ENCODE peak calls at places on chromosomes 2 and 18, in eight cellular contexts. G is HepG2, I is A549, L is tibial nerve, P is transverse colon, O is sigmoid colon, D is ovary, H is suprapubic skin. B is an unnamed sample.

GRCh38 chr2:140601342-140601741 is 1529.5 kb downstream of the LRP1B start:
- DNase-seq in H (no peak), G (no peak), O (no peak), P (no peak), D (no peak), I (no peak), L (no peak), B (no peak)

GRCh38 chr2:128421286-128421685 is 102.6 kb upstream of the HS6ST1 start:
- DNase-seq in H (peak; percentile 32), G (no peak), I (no peak), L (no peak), P (no peak), O (no peak), D (peak; percentile 5), B (no peak)

GRCh38 chr18:41690332-41691110 is 264.5 kb upstream of the PIK3C3 start:
- DNase-seq in O (no peak), P (no peak), I (no peak), H (no peak), D (no peak), G (no peak), L (no peak), B (no peak)

GRCh38 chr2:125125902-125126301 is 1100.8 kb downstream of the CNTNAP5 start:
- DNase-seq in L (no peak), I (no peak), G (no peak), P (no peak), D (no peak), O (no peak), H (no peak), B (no peak)

GRCh38 chr18:3305354-3305762 is 43.4 kb downstream of the MYL12B start:
- DNase-seq in P (no peak), I (peak; percentile 25), D (no peak), H (no peak), O (no peak), L (no peak), G (no peak), B (no peak)

GRCh38 chr2:63614448-63614968 is 25.7 kb downstream of the MDH1 start:
- DNase-seq in I (peak; percentile 13), D (no peak), O (no peak), H (no peak), G (peak; percentile 35), L (no peak), P (no peak), B (no peak)

GRCh38 chr2:191100216-191100615 is 50.6 kb downstream of the STAT4 start:
- DNase-seq in H (no peak), I (no peak), P (no peak), G (no peak), D (no peak), O (no peak), L (no peak), B (no peak)

GRCh38 chr18:25456284-25456683 is 104.3 kb upstream of the ZNF521 start:
- DNase-seq in D (no peak), P (no peak), L (no peak), H (no peak), G (no peak), I (no peak), O (no peak), B (no peak)

GRCh38 chr2:9205963-9206948 is at the start of gene ASAP2:
- DNase-seq in O (peak; percentile 89), L (peak; percentile 55), P (peak; percentile 78), I (peak; percentile 76), D (peak; percentile 77), H (peak; percentile 80), G (peak; percentile 59), B (peak; percentile 79)

GRCh38 chr2:120818441-120818920 is 82.8 kb downstream of the GLI2 start:
- DNase-seq in G (no peak), L (no peak), D (peak; percentile 83), I (peak; percentile 67), H (no peak), O (peak; percentile 90), P (peak; percentile 53), B (no peak)

GRCh38 chr2:111659361-111660281 is 224.4 kb downstream of the ANAPC1 start:
- DNase-seq in P (peak; percentile 65), L (peak; percentile 82), G (peak; percentile 87), D (peak; percentile 38), O (peak; percentile 88), H (peak; percentile 86), I (peak; percentile 79), B (peak; percentile 72)

GRCh38 chr2:232342635-232343565 is 35.7 kb upstream of the ALPP start:
- DNase-seq in H (peak; percentile 42), P (no peak), G (no peak), L (no peak), O (peak; percentile 29), I (no peak), D (no peak), B (no peak)

GRCh38 chr2:230898016-230898415 is 27.0 kb downstream of the GPR55 start:
- DNase-seq in I (no peak), D (no peak), O (peak; percentile 25), L (no peak), H (no peak), G (no peak), P (peak; percentile 5), B (peak; percentile 25)

GRCh38 chr2:200850512-200851256 is 13.8 kb downstream of the CLK1 start:
- DNase-seq in P (no peak), D (no peak), G (no peak), I (no peak), O (no peak), H (no peak), L (no peak), B (no peak)

GRCh38 chr2:200856806-200857205 is 7.7 kb downstream of the CLK1 start:
- DNase-seq in D (no peak), I (no peak), P (no peak), H (no peak), L (no peak), G (no peak), O (no peak), B (no peak)

GRCh38 chr2:200851398-200852248 is 12.8 kb downstream of the CLK1 start:
- DNase-seq in G (no peak), D (no peak), O (no peak), H (no peak), P (no peak), I (no peak), L (no peak), B (no peak)

GRCh38 chr2:200847939-200848338 is 16.5 kb downstream of the CLK1 start:
- DNase-seq in D (no peak), H (no peak), O (no peak), P (no peak), L (no peak), I (no peak), G (no peak), B (no peak)

DNA sequence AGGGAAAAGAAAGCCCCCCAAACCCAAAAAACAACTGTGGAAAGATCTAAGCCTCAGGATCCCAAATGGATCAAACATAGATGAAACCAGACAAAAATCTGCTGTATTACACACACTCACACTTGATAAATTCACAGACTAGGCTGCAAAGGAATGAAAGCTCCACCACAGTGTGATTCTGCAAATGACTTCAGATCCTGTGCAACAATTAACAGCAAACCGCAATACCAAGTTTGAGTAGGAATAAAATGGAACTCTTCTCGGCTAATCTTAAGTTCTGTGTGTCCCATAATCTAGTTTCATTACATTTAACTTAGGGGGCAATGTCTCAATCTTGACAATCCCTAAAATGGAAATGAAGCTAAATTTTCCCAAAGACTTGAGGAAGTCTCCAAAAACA is 11.9 kb downstream of the CLK1 start:
- DNase-seq in H (no peak), P (no peak), O (no peak), G (no peak), L (no peak), I (no peak), D (no peak), B (no peak)
- TF ChIP-seq POLR2A in H (no peak), P (no peak), O (no peak), G (no peak), L (no peak), I (no peak), D (no peak), B (no peak)

GRCh38 chr18:23355206-23355605 is 97.9 kb upstream of the RIOK3 start:
- DNase-seq in G (no peak), I (no peak), O (no peak), P (no peak), D (peak; percentile 25), L (no peak), H (no peak), B (no peak)
- H3K4me1 ChIP-seq in G (peaks cover 52% of the 10 kb centered on the region), I (no peaks in the 10 kb centered on the region), O (no peaks in the 10 kb centered on the region), P (peaks cover 17% of the 10 kb centered on the region), D (peaks cover 8% of the 10 kb centered on the region), L (peaks cover 32% of the 10 kb centered on the region), H (peaks cover 33% of the 10 kb centered on the region), B (peaks cover 30% of the 10 kb centered on the region)

GRCh38 chr2:54539683-54540082 is 83.6 kb downstream of the SPTBN1 start:
- DNase-seq in D (no peak), G (no peak), P (no peak), H (no peak), I (no peak), O (no peak), L (no peak), B (no peak)

GRCh38 chr2:54536720-54537119 is 80.6 kb downstream of the SPTBN1 start:
- DNase-seq in G (no peak), H (no peak), L (no peak), I (no peak), D (no peak), P (no peak), O (no peak), B (no peak)

GRCh38 chr2:54538537-54538936 is 82.4 kb downstream of the SPTBN1 start:
- DNase-seq in I (no peak), G (no peak), H (no peak), D (no peak), O (no peak), P (no peak), L (no peak), B (no peak)

GRCh38 chr2:54541995-54542394 is 85.9 kb downstream of the SPTBN1 start:
- DNase-seq in H (no peak), O (no peak), P (no peak), D (no peak), I (no peak), G (no peak), L (no peak), B (no peak)

GRCh38 chr2:54540194-54540593 is 84.1 kb downstream of the SPTBN1 start:
- DNase-seq in I (no peak), L (no peak), P (no peak), H (no peak), G (no peak), D (no peak), O (no peak), B (no peak)
- TF ChIP-seq EP300 in I (no peak), L (no peak), P (no peak), H (no peak), G (no peak), D (no peak), O (no peak), B (no peak)

GRCh38 chr2:207163053-207163814 is 2.5 kb downstream of the KLF7 start:
- DNase-seq in D (peak; percentile 54), L (peak; percentile 54), O (no peak), I (peak; percentile 91), H (peak; percentile 69), P (peak; percentile 17), G (peak; percentile 75), B (peak; percentile 45)
- TF ChIP-seq POLR2A in D (no peak), L (no peak), O (peak; percentile 46), I (no peak), H (no peak), P (peak; percentile 43), G (no peak), B (no peak)

GRCh38 chr2:46338674-46339073 is 41.5 kb downstream of the EPAS1 start:
- DNase-seq in L (no peak), D (no peak), G (no peak), O (no peak), P (no peak), H (no peak), I (no peak), B (no peak)
- H3K4me1 ChIP-seq in L (peaks cover 24% of the 10 kb centered on the region), D (peaks cover 43% of the 10 kb centered on the region), G (peaks cover 69% of the 10 kb centered on the region), O (no peaks in the 10 kb centered on the region), P (peaks cover 43% of the 10 kb centered on the region), H (peaks cover 48% of the 10 kb centered on the region), I (peaks cover 91% of the 10 kb centered on the region), B (peaks cover 48% of the 10 kb centered on the region)

B was measured in stomach.